ENCODE peak calls at places on chromosomes 11 and 22, in seven cellular contexts. One of them, this sample, is unnamed.

GRCh38 chr11:19819148-19819547 is 106.5 kb downstream of the NAV2 start:
- DNase-seq in HepG2: no peak
- DNase-seq in SK-N-SH: no peak
- DNase-seq in K562: no peak
- DNase-seq in HCT116: no peak
- DNase-seq in GM12878: no peak
- DNase-seq in H1: no peak
- DNase-seq in this sample: no peak

GRCh38 chr22:39593931-39594285 is 23.4 kb downstream of the CACNA1I start:
- DNase-seq in H1: no peak
- DNase-seq in K562: no peak
- DNase-seq in HepG2: no peak
- DNase-seq in GM12878: no peak
- DNase-seq in HCT116: no peak
- DNase-seq in SK-N-SH: no peak
- DNase-seq in this sample: no peak

GRCh38 chr11:8092587-8093424 is 11.8 kb downstream of the TUB start:
- DNase-seq in HCT116: peak
- DNase-seq in H1: peak
- DNase-seq in K562: peak
- DNase-seq in SK-N-SH: peak
- DNase-seq in GM12878: no peak
- DNase-seq in HepG2: peak
- DNase-seq in this sample: peak

GRCh38 chr11:71488086-71488967 is 35.3 kb downstream of the NADSYN1 start:
- DNase-seq in HepG2: no peak
- DNase-seq in H1: no peak
- DNase-seq in K562: peak
- DNase-seq in HCT116: no peak
- DNase-seq in SK-N-SH: peak
- DNase-seq in GM12878: no peak
- DNase-seq in this sample: peak

GRCh38 chr11:102390667-102391449 is 43.8 kb downstream of the BIRC2 start:
- DNase-seq in K562: peak
- DNase-seq in SK-N-SH: peak
- DNase-seq in H1: peak
- DNase-seq in HCT116: peak
- DNase-seq in HepG2: peak
- DNase-seq in GM12878: no peak
- DNase-seq in this sample: peak

GRCh38 chr22:22883090-22883727 is 4.4 kb upstream of the IGLL5 start:
- DNase-seq in H1: no peak
- DNase-seq in GM12878: no peak
- DNase-seq in HepG2: no peak
- DNase-seq in K562: no peak
- DNase-seq in HCT116: no peak
- DNase-seq in SK-N-SH: no peak
- DNase-seq in this sample: no peak

GRCh38 chr11:17496406-17496805 is 19.8 kb upstream of the ABCC8 start:
- DNase-seq in K562: peak
- DNase-seq in HCT116: no peak
- DNase-seq in SK-N-SH: no peak
- DNase-seq in GM12878: no peak
- DNase-seq in HepG2: no peak
- DNase-seq in H1: no peak
- DNase-seq in this sample: no peak

GRCh38 chr11:101444164-101444563 is 139.6 kb downstream of the TRPC6 start:
- DNase-seq in GM12878: no peak
- DNase-seq in HepG2: no peak
- DNase-seq in H1: no peak
- DNase-seq in K562: no peak
- DNase-seq in SK-N-SH: no peak
- DNase-seq in HCT116: no peak
- DNase-seq in this sample: no peak

GRCh38 chr11:43278302-43278956 is 33.4 kb upstream of the API5 start:
- DNase-seq in H1: peak
- DNase-seq in K562: peak
- DNase-seq in HepG2: peak
- DNase-seq in GM12878: no peak
- DNase-seq in SK-N-SH: peak
- DNase-seq in HCT116: peak
- DNase-seq in this sample: peak

GRCh38 chr11:91932151-91932821 is 292.3 kb upstream of the FAT3 start:
- DNase-seq in K562: no peak
- DNase-seq in HepG2: no peak
- DNase-seq in H1: no peak
- DNase-seq in HCT116: no peak
- DNase-seq in SK-N-SH: peak
- DNase-seq in GM12878: no peak
- DNase-seq in this sample: peak

GRCh38 chr11:110447897-110448522 is 18.3 kb downstream of the FDX1 start:
- DNase-seq in GM12878: no peak
- DNase-seq in SK-N-SH: no peak
- DNase-seq in K562: no peak
- DNase-seq in HCT116: no peak
- DNase-seq in H1: no peak
- DNase-seq in HepG2: no peak
- DNase-seq in this sample: peak

GRCh38 chr11:88529426-88529825 is 191.9 kb upstream of the CTSC start:
- DNase-seq in HepG2: no peak
- DNase-seq in HCT116: no peak
- DNase-seq in H1: no peak
- DNase-seq in K562: no peak
- DNase-seq in SK-N-SH: no peak
- DNase-seq in GM12878: no peak
- DNase-seq in this sample: no peak

GRCh38 chr11:73189315-73189714 is 28.8 kb upstream of the P2RY2 start:
- DNase-seq in GM12878: peak
- DNase-seq in HepG2: no peak
- DNase-seq in HCT116: no peak
- DNase-seq in SK-N-SH: no peak
- DNase-seq in H1: no peak
- DNase-seq in K562: no peak
- DNase-seq in this sample: no peak

GRCh38 chr22:27674524-27674923 is 127.0 kb downstream of the MN1 start:
- DNase-seq in SK-N-SH: no peak
- DNase-seq in HCT116: no peak
- DNase-seq in GM12878: no peak
- DNase-seq in K562: no peak
- DNase-seq in H1: no peak
- DNase-seq in HepG2: no peak
- DNase-seq in this sample: no peak

GRCh38 chr11:35415488-35415887 is 3.9 kb downstream of the SLC1A2 start:
- DNase-seq in K562: no peak
- DNase-seq in GM12878: no peak
- DNase-seq in HCT116: no peak
- DNase-seq in SK-N-SH: no peak
- DNase-seq in H1: no peak
- DNase-seq in HepG2: no peak
- DNase-seq in this sample: no peak

GRCh38 chr11:35407041-35407440 is 12.3 kb downstream of the SLC1A2 start:
- DNase-seq in SK-N-SH: no peak
- DNase-seq in HepG2: no peak
- DNase-seq in H1: no peak
- DNase-seq in HCT116: no peak
- DNase-seq in K562: no peak
- DNase-seq in GM12878: no peak
- DNase-seq in this sample: no peak

GRCh38 chr11:35413568-35413967 is 5.8 kb downstream of the SLC1A2 start:
- DNase-seq in SK-N-SH: no peak
- DNase-seq in K562: no peak
- DNase-seq in H1: no peak
- DNase-seq in HCT116: no peak
- DNase-seq in GM12878: no peak
- DNase-seq in HepG2: no peak
- DNase-seq in this sample: no peak

GRCh38 chr11:35412285-35412684 is 7.1 kb downstream of the SLC1A2 start:
- DNase-seq in SK-N-SH: peak
- DNase-seq in K562: peak
- DNase-seq in GM12878: no peak
- DNase-seq in HCT116: no peak
- DNase-seq in H1: no peak
- DNase-seq in HepG2: no peak
- DNase-seq in this sample: peak
- TF ChIP-seq JUND in SK-N-SH: no peak
- TF ChIP-seq JUND in K562: no peak
- TF ChIP-seq JUND in GM12878: no peak
- TF ChIP-seq JUND in HCT116: no peak
- TF ChIP-seq JUND in H1: no peak
- TF ChIP-seq JUND in HepG2: no peak
- TF ChIP-seq JUND in this sample: no peak

GRCh38 chr11:106327134-106327533 is 249.7 kb downstream of the AASDHPPT start:
- DNase-seq in GM12878: no peak
- DNase-seq in H1: peak
- DNase-seq in HCT116: no peak
- DNase-seq in HepG2: no peak
- DNase-seq in K562: no peak
- DNase-seq in SK-N-SH: no peak
- DNase-seq in this sample: no peak
- TF ChIP-seq JUND in GM12878: no peak
- TF ChIP-seq JUND in H1: no peak
- TF ChIP-seq JUND in HCT116: no peak
- TF ChIP-seq JUND in HepG2: no peak
- TF ChIP-seq JUND in K562: no peak
- TF ChIP-seq JUND in SK-N-SH: no peak
- TF ChIP-seq JUND in this sample: no peak

DNA sequence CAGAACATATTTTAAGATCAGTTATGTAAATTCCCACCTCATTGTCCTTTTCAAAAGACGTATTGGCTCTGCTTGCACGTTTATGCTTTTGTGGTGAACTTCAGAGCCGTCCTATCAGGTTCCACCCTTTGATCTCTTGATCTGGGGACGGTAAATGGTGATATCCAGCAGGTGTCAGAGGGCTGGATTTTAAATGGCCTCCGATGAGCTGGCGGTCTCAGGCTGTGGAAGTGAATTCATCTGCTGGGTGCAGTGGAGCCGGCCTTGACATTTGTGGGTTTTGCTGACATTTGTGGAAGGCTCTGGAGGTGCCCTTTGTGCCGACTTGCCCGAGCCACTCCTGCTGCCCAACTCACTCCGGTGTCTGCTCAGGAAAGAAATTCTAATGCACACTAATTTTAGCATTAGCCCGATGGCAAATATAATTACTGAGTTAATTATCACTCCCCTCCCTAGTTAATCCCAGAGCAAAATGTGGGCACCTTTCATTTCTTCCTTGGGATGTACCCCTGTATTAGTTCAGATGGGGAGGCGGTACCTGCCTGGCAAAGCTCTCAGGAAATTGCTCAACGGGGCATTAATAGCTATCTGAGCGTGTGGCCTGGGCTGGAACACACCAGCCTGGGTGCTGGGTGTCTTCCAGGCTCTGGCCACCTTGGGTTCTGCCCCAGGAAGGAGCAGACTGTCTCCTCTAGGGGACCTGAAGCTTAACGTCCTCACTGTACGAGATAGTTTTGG is 9.1 kb downstream of the LRP5 start:
- DNase-seq in HepG2: peak
- DNase-seq in H1: no peak
- DNase-seq in HCT116: no peak
- DNase-seq in SK-N-SH: no peak
- DNase-seq in K562: no peak
- DNase-seq in GM12878: no peak
- DNase-seq in this sample: no peak
- TF ChIP-seq JUND in HepG2: no peak
- TF ChIP-seq JUND in H1: no peak
- TF ChIP-seq JUND in HCT116: no peak
- TF ChIP-seq JUND in SK-N-SH: no peak
- TF ChIP-seq JUND in K562: no peak
- TF ChIP-seq JUND in GM12878: no peak
- TF ChIP-seq JUND in this sample: no peak

DNA sequence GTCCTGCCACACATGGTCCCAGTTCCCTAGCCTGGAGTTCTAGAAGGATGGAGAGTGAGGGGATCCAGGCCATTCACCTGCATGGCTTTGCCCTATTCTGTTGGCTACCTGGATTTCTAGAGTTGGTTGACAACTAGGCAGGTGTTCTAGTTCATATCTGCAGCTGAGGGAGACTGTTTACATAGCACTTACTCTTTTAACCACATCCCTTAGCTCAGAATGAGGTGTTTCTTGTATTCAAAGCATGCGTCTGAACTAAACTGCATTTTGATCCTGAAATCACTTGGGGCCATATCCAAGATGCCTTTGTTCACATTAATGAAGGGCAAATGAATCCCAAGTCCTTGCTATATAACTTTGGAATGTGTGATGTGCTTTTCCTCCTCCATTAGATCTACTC is 60.9 kb downstream of the SYT13 start:
- DNase-seq in H1: no peak
- DNase-seq in GM12878: no peak
- DNase-seq in SK-N-SH: no peak
- DNase-seq in HCT116: no peak
- DNase-seq in HepG2: no peak
- DNase-seq in K562: no peak
- DNase-seq in this sample: no peak
- TF ChIP-seq JUND in H1: no peak
- TF ChIP-seq JUND in GM12878: no peak
- TF ChIP-seq JUND in SK-N-SH: no peak
- TF ChIP-seq JUND in HCT116: no peak
- TF ChIP-seq JUND in HepG2: no peak
- TF ChIP-seq JUND in K562: no peak
- TF ChIP-seq JUND in this sample: no peak

GRCh38 chr22:30247561-30247960 is 1.0 kb upstream of the LIF start:
- DNase-seq in H1: no peak
- DNase-seq in HepG2: no peak
- DNase-seq in K562: no peak
- DNase-seq in HCT116: no peak
- DNase-seq in GM12878: no peak
- DNase-seq in SK-N-SH: no peak
- DNase-seq in this sample: no peak

GRCh38 chr22:30247974-30248373 is 1.4 kb upstream of the LIF start:
- DNase-seq in H1: no peak
- DNase-seq in HCT116: no peak
- DNase-seq in SK-N-SH: no peak
- DNase-seq in GM12878: no peak
- DNase-seq in K562: no peak
- DNase-seq in HepG2: no peak
- DNase-seq in this sample: no peak

GRCh38 chr22:30248484-30248883 is 1.9 kb upstream of the LIF start:
- DNase-seq in H1: no peak
- DNase-seq in SK-N-SH: no peak
- DNase-seq in GM12878: no peak
- DNase-seq in HepG2: no peak
- DNase-seq in K562: no peak
- DNase-seq in HCT116: no peak
- DNase-seq in this sample: no peak

GRCh38 chr22:30245985-30246901 is at the start of gene LIF:
- DNase-seq in HCT116: no peak
- DNase-seq in H1: peak
- DNase-seq in SK-N-SH: peak
- DNase-seq in GM12878: no peak
- DNase-seq in HepG2: no peak
- DNase-seq in K562: peak
- DNase-seq in this sample: no peak

GRCh38 chr22:30246962-30247376 is 410 bp upstream of the LIF start:
- DNase-seq in SK-N-SH: peak
- DNase-seq in K562: no peak
- DNase-seq in H1: no peak
- DNase-seq in HCT116: no peak
- DNase-seq in HepG2: no peak
- DNase-seq in GM12878: no peak
- DNase-seq in this sample: no peak
- TF ChIP-seq JUND in SK-N-SH: no peak
- TF ChIP-seq JUND in K562: no peak
- TF ChIP-seq JUND in H1: no peak
- TF ChIP-seq JUND in HCT116: no peak
- TF ChIP-seq JUND in HepG2: no peak
- TF ChIP-seq JUND in GM12878: no peak
- TF ChIP-seq JUND in this sample: no peak

This sample was measured in T47D.